ENCODE peak calls at places on chromosomes 16 and 17, in seven cellular contexts. F is breast epithelium, X is GM23338, S is HL-60, B is transverse colon, Z is K562, H is prostate gland. Q is an unnamed sample.

GRCh38 chr16:65622161-65622560 is 500.3 kb upstream of the CDH11 start:
- DNase-seq in F (no peak), X (no peak), S (no peak), B (no peak), Z (no peak), H (no peak), Q (no peak)

GRCh38 chr16:49969356-49970030 is 55.5 kb upstream of the CNEP1R1 start:
- DNase-seq in F (no peak), X (peak), S (no peak), B (no peak), Z (no peak), H (no peak), Q (no peak)

GRCh38 chr17:70661342-70662222 is 492.2 kb downstream of the KCNJ2 start:
- DNase-seq in F (no peak), X (no peak), S (no peak), B (peak), Z (no peak), H (no peak), Q (no peak)

GRCh38 chr16:74903095-74903494 is 81.8 kb downstream of the WDR59 start:
- DNase-seq in F (no peak), X (no peak), S (no peak), B (no peak), Z (no peak), H (no peak), Q (no peak)

GRCh38 chr17:17833664-17834357 is 3.0 kb downstream of the SREBF1 start:
- DNase-seq in F (no peak), X (no peak), S (no peak), B (no peak), Z (no peak), H (no peak), Q (no peak)

GRCh38 chr17:51319186-51319585 is 58.8 kb downstream of the UTP18 start:
- DNase-seq in F (no peak), X (no peak), S (peak), B (no peak), Z (no peak), H (no peak), Q (no peak)

GRCh38 chr17:58703137-58703846 is 10.9 kb downstream of the RAD51C start:
- DNase-seq in F (no peak), X (no peak), S (no peak), B (no peak), Z (no peak), H (no peak), Q (no peak)

GRCh38 chr16:11354733-11355574 is 9.7 kb downstream of the RMI2 start:
- DNase-seq in F (no peak), X (no peak), S (peak), B (peak), Z (peak), H (no peak), Q (no peak)

GRCh38 chr16:11556214-11556819 is 30.4 kb downstream of the LITAF start:
- DNase-seq in F (no peak), X (no peak), S (no peak), B (no peak), Z (no peak), H (no peak), Q (no peak)

GRCh38 chr17:31568140-31568938 is 176.9 kb downstream of the RAB11FIP4 start:
- DNase-seq in F (no peak), X (no peak), S (peak), B (no peak), Z (no peak), H (no peak), Q (no peak)

GRCh38 chr17:35790826-35791225 is 4.6 kb downstream of the MMP28 start:
- DNase-seq in F (no peak), X (no peak), S (no peak), B (no peak), Z (no peak), H (no peak), Q (peak)

GRCh38 chr17:39175695-39176093 is 9.7 kb upstream of the ARL5C start:
- DNase-seq in F (no peak), X (no peak), S (no peak), B (no peak), Z (peak), H (no peak), Q (no peak)

GRCh38 chr17:43543771-43544575 is 2.2 kb downstream of the ETV4 start:
- DNase-seq in F (no peak), X (peak), S (no peak), B (no peak), Z (peak), H (no peak), Q (no peak)

GRCh38 chr16:84913315-84913714 is 93.5 kb downstream of the CRISPLD2 start:
- DNase-seq in F (no peak), X (no peak), S (peak), B (peak), Z (peak), H (peak), Q (no peak)

GRCh38 chr17:50272246-50272645 is 2.0 kb upstream of the TMEM92 start:
- DNase-seq in F (peak), X (no peak), S (no peak), B (peak), Z (no peak), H (no peak), Q (peak)

GRCh38 chr17:78890111-78890897 is 12.7 kb downstream of the CEP295NL start:
- DNase-seq in F (no peak), X (no peak), S (peak), B (peak), Z (no peak), H (no peak), Q (no peak)
- TF ChIP-seq POLR2AphosphoS5 in F (no peak), X (no peak), S (peak), B (peak), Z (no peak), H (no peak), Q (no peak)

GRCh38 chr17:78111727-78112507 is 16.6 kb downstream of the TMC6 start:
- DNase-seq in F (no peak), X (no peak), S (no peak), B (no peak), Z (no peak), H (no peak), Q (no peak)

GRCh38 chr17:78109489-78109761 is 19.1 kb downstream of the TMC6 start:
- DNase-seq in F (no peak), X (no peak), S (no peak), B (no peak), Z (no peak), H (no peak), Q (no peak)

GRCh38 chr17:78110363-78111011 is 18.1 kb downstream of the TMC6 start:
- DNase-seq in F (no peak), X (no peak), S (no peak), B (no peak), Z (no peak), H (no peak), Q (no peak)

GRCh38 chr17:78112508-78113471 is 15.8 kb downstream of the TMC6 start:
- DNase-seq in F (peak), X (peak), S (peak), B (peak), Z (peak), H (peak), Q (no peak)

GRCh38 chr17:78111012-78111726 is 17.4 kb downstream of the TMC6 start:
- DNase-seq in F (no peak), X (no peak), S (no peak), B (no peak), Z (no peak), H (no peak), Q (no peak)
- TF ChIP-seq POLR2AphosphoS5 in F (no peak), X (no peak), S (no peak), B (no peak), Z (no peak), H (no peak), Q (no peak)

GRCh38 chr16:1495281-1496262 is 2.4 kb downstream of the TELO2 start:
- DNase-seq in F (no peak), X (no peak), S (no peak), B (no peak), Z (no peak), H (no peak), Q (no peak)
- TF ChIP-seq POLR2AphosphoS5 in F (no peak), X (no peak), S (no peak), B (no peak), Z (no peak), H (no peak), Q (no peak)

DNA sequence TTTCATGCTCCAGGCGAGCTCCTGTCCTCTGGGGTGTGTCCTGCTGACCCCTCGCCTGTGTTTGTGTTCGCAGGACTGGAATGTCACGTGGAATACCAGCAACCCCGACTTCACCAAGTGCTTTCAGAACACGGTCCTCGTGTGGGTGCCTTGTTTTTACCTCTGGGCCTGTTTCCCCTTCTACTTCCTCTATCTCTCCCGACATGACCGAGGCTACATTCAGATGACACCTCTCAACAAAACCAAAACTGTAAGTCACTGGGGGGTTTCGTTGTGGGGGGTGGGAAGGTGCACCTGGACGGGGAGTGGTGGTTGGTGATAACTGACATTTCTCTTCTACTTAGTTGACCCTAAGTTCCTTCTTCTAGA is 58.3 kb downstream of the ABCC1 start:
- DNase-seq in F (no peak), X (no peak), S (peak), B (peak), Z (no peak), H (no peak), Q (no peak)
- TF ChIP-seq POLR2AphosphoS5 in F (no peak), X (no peak), S (peak), B (no peak), Z (no peak), H (no peak), Q (no peak)

GRCh38 chr16:57091990-57092785 is at the start of gene CPNE2:
- DNase-seq in F (no peak), X (peak), S (peak), B (peak), Z (peak), H (peak), Q (no peak)
- TF ChIP-seq POLR2AphosphoS5 in F (no peak), X (no peak), S (peak), B (peak), Z (no peak), H (no peak), Q (no peak)

GRCh38 chr16:15737140-15737644 is 87.1 kb downstream of the NDE1 start:
- DNase-seq in F (no peak), X (no peak), S (no peak), B (no peak), Z (no peak), H (no peak), Q (no peak)
- TF ChIP-seq POLR2AphosphoS5 in F (no peak), X (no peak), S (no peak), B (no peak), Z (no peak), H (no peak), Q (no peak)

Q was measured in suprapubic skin.